ENCODE peak calls at places on chromosomes 13 and 19, in nine cellular contexts. S is colonic mucosa, Y is breast epithelium, T is transverse colon, M is fibroblast of lung, A is mammary epithelial cell, D is GM23338, Z is PC-9, C is tibial nerve. P is an unnamed sample. For H3K36me3 and H3K4me1, the result is how much of the 10 kb centered on the place peaks cover.

GRCh38 chr13:97191615-97192014 is 30.5 kb upstream of the MBNL2 start:
- DNase-seq in T (no peak), D (no peak), C (no peak), M (no peak), A (no peak), Y (no peak), S (no peak), Z (no peak), P (no peak)

GRCh38 chr13:35714096-35714495 is 237.6 kb upstream of the MAB21L1 start:
- DNase-seq in Z (no peak), C (no peak), T (no peak), D (no peak), Y (no peak), M (no peak), A (no peak), S (no peak), P (no peak)

GRCh38 chr13:98141938-98142426 is 912 bp upstream of the FARP1 start:
- DNase-seq in S (peak), A (no peak), M (no peak), Z (no peak), C (no peak), T (peak), Y (no peak), D (peak), P (no peak)

GRCh38 chr19:48487544-48487943 is 18.4 kb downstream of the CYTH2 start:
- DNase-seq in T (no peak), A (no peak), Y (no peak), M (no peak), C (no peak), S (no peak), Z (no peak), D (no peak), P (no peak)

GRCh38 chr19:12994701-12995595 is at the start of gene NFIX:
- DNase-seq in Y (peak), M (peak), A (peak), D (peak), C (peak), S (peak), Z (peak), T (peak), P (peak)

GRCh38 chr13:98853791-98854191 is 101.3 kb upstream of the SLC15A1 start:
- DNase-seq in A (peak), S (no peak), C (no peak), D (no peak), M (peak), T (peak), Y (no peak), Z (no peak), P (no peak)

GRCh38 chr13:97267418-97268059 is 45.4 kb downstream of the MBNL2 start:
- DNase-seq in Z (no peak), D (peak), C (no peak), T (no peak), M (peak), S (no peak), Y (no peak), A (no peak), P (no peak)

GRCh38 chr19:50428768-50429463 is 3.8 kb upstream of the MYBPC2 start:
- DNase-seq in C (no peak), M (no peak), Y (no peak), T (no peak), S (no peak), Z (no peak), A (no peak), D (no peak), P (no peak)

GRCh38 chr13:51397262-51397933 is 55.4 kb downstream of the INTS6 start:
- DNase-seq in Y (no peak), T (peak), D (peak), Z (no peak), C (peak), S (no peak), A (no peak), M (peak), P (no peak)

GRCh38 chr13:97258801-97259200 is 36.7 kb downstream of the MBNL2 start:
- DNase-seq in S (no peak), D (no peak), A (no peak), Y (no peak), Z (no peak), M (peak), T (no peak), C (no peak), P (no peak)

GRCh38 chr13:47420568-47420967 is 523.7 kb upstream of the HTR2A start:
- DNase-seq in M (peak), C (no peak), S (no peak), Z (no peak), Y (no peak), A (no peak), D (no peak), T (no peak), P (no peak)

GRCh38 chr19:38970664-38971532 is 4.6 kb downstream of the FBXO17 start:
- DNase-seq in C (no peak), S (no peak), Z (no peak), Y (no peak), A (no peak), M (no peak), T (no peak), D (no peak), P (no peak)

GRCh38 chr19:5691205-5691929 is 1.3 kb downstream of the RPL36 start:
- DNase-seq in T (peak), Z (peak), A (peak), D (peak), C (peak), S (peak), M (peak), Y (peak), P (no peak)

GRCh38 chr19:10332158-10332964 is 968 bp downstream of the RAVER1 start:
- DNase-seq in C (no peak), T (peak), S (peak), M (no peak), A (no peak), D (no peak), Z (no peak), Y (no peak), P (peak)

GRCh38 chr13:21616205-21616604 is 12.2 kb upstream of the MICU2 start:
- DNase-seq in D (no peak), A (no peak), Y (no peak), T (no peak), C (no peak), Z (no peak), M (no peak), S (no peak), P (no peak)

GRCh38 chr13:98372886-98373285 is 195.8 kb upstream of the RNF113B start:
- DNase-seq in C (no peak), D (peak), S (no peak), T (no peak), M (peak), Z (no peak), Y (no peak), A (no peak), P (no peak)

GRCh38 chr13:72808917-72809500 is 27.1 kb downstream of the PIBF1 start:
- DNase-seq in S (no peak), D (peak), Y (no peak), Z (no peak), T (no peak), A (peak), C (no peak), M (no peak), P (no peak)

GRCh38 chr13:29279859-29280258 is 315.6 kb downstream of the SLC7A1 start:
- DNase-seq in T (no peak), D (no peak), S (no peak), Z (no peak), M (no peak), A (no peak), C (no peak), Y (no peak), P (no peak)

GRCh38 chr19:3636506-3636905 is 9.9 kb upstream of the CACTIN start:
- DNase-seq in D (no peak), S (no peak), A (no peak), Z (no peak), C (no peak), Y (no peak), T (no peak), M (no peak), P (no peak)

GRCh38 chr19:11018179-11018578 is 57.3 kb downstream of the SMARCA4 start:
- DNase-seq in C (no peak), T (peak), Y (no peak), A (peak), M (peak), Z (peak), D (no peak), S (peak), P (peak)

GRCh38 chr19:16801599-16801998 is 27.6 kb upstream of the SIN3B start:
- DNase-seq in C (no peak), Y (no peak), M (peak), Z (no peak), T (no peak), S (no peak), A (peak), D (no peak), P (no peak)

GRCh38 chr19:51708811-51709210 is 15.0 kb downstream of the HAS1 start:
- DNase-seq in D (no peak), Y (no peak), M (no peak), Z (no peak), S (no peak), T (no peak), A (no peak), C (no peak), P (no peak)

GRCh38 chr19:2973229-2973628 is 4.1 kb upstream of the TLE6 start:
- DNase-seq in C (peak), S (no peak), D (no peak), Z (no peak), M (no peak), T (no peak), A (no peak), Y (no peak), P (no peak)

GRCh38 chr19:23263396-23263795 is 13.2 kb upstream of the ZNF724 start:
- DNase-seq in Y (no peak), D (no peak), C (no peak), A (no peak), Z (no peak), M (no peak), S (no peak), T (no peak), P (no peak)

GRCh38 chr19:23261496-23262020 is 11.4 kb upstream of the ZNF724 start:
- DNase-seq in S (no peak), C (no peak), D (no peak), T (no peak), Z (no peak), Y (no peak), A (no peak), M (no peak), P (no peak)

GRCh38 chr19:23262892-23263291 is 12.7 kb upstream of the ZNF724 start:
- DNase-seq in T (no peak), Z (no peak), A (no peak), S (no peak), D (no peak), C (no peak), M (no peak), Y (no peak), P (no peak)

GRCh38 chr19:23260956-23261355 is 10.8 kb upstream of the ZNF724 start:
- DNase-seq in A (no peak), M (no peak), S (no peak), D (no peak), Y (no peak), T (no peak), Z (no peak), C (no peak), P (no peak)

GRCh38 chr19:23259961-23260360 is 9.8 kb upstream of the ZNF724 start:
- DNase-seq in Z (no peak), Y (no peak), A (no peak), T (no peak), C (no peak), D (no peak), S (no peak), M (no peak), P (no peak)
- H3K36me3 ChIP-seq in Z (under half), Y (under half), A (under half), T (under half), C (under half), D (under half), S (under half), M (under half), P (under half)

GRCh38 chr13:75774176-75774575 is 138.0 kb downstream of the LMO7 start:
- DNase-seq in C (no peak), Y (no peak), A (no peak), T (no peak), Z (no peak), M (no peak), S (no peak), D (no peak), P (no peak)
- H3K4me1 ChIP-seq in C (under half), Y (under half), A (under half), T (under half), Z (under half), M (under half), S (under half), D (under half), P (half or more)

GRCh38 chr13:26710166-26710565 is 50.4 kb downstream of the GPR12 start:
- DNase-seq in C (no peak), M (no peak), A (no peak), Y (no peak), S (no peak), Z (no peak), D (peak), T (no peak), P (no peak)

GRCh38 chr13:26708007-26708297 is 52.6 kb downstream of the GPR12 start:
- DNase-seq in C (no peak), Y (no peak), A (no peak), S (no peak), D (no peak), Z (no peak), M (no peak), T (no peak), P (no peak)

GRCh38 chr13:26706381-26706780 is 54.2 kb downstream of the GPR12 start:
- DNase-seq in Y (no peak), M (no peak), C (no peak), A (no peak), Z (no peak), S (no peak), D (peak), T (no peak), P (no peak)

GRCh38 chr13:26709461-26709860 is 51.1 kb downstream of the GPR12 start:
- DNase-seq in A (no peak), M (no peak), C (no peak), S (no peak), T (no peak), D (no peak), Y (no peak), Z (no peak), P (no peak)

GRCh38 chr13:26707122-26708006 is 53.2 kb downstream of the GPR12 start:
- DNase-seq in T (no peak), Y (no peak), M (peak), C (peak), S (no peak), Z (no peak), D (peak), A (peak), P (peak)
- TF ChIP-seq CTCF in T (peak), Y (peak), M (peak), C (peak), S (peak), Z (peak), D (peak), A (peak), P (peak)

DNA sequence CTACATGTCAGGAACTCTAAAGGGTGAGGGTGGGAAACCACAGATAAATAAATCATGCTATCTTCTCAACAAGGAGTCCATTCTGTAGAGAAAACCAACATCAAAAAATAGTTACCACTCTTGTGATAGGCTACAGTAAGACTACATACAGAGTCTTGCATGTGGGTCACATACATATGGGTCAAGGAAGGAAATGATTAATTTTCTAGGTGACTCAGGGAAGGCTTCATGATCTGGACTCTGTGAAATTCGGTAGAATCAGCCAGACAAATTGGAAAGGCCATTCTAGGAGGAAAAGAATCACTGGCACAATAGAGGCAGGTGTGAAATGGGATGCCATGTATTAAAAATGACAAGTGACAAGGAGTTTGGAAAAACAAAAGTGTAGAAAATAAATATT is 638.9 kb downstream of the LIG4 start:
- DNase-seq in A (no peak), Y (no peak), T (no peak), Z (no peak), C (no peak), D (no peak), M (no peak), S (no peak), P (no peak)
- H3K36me3 ChIP-seq in A (under half), Y (under half), T (under half), Z (under half), C (under half), D (under half), M (under half), S (under half), P (under half)

GRCh38 chr13:40408602-40409001 is 257.8 kb downstream of the FOXO1 start:
- DNase-seq in Z (no peak), C (no peak), D (no peak), A (no peak), Y (no peak), T (no peak), S (no peak), M (peak), P (no peak)
- H3K4me1 ChIP-seq in Z (under half), C (under half), D (under half), A (under half), Y (under half), T (under half), S (under half), M (under half), P (under half)

DNA sequence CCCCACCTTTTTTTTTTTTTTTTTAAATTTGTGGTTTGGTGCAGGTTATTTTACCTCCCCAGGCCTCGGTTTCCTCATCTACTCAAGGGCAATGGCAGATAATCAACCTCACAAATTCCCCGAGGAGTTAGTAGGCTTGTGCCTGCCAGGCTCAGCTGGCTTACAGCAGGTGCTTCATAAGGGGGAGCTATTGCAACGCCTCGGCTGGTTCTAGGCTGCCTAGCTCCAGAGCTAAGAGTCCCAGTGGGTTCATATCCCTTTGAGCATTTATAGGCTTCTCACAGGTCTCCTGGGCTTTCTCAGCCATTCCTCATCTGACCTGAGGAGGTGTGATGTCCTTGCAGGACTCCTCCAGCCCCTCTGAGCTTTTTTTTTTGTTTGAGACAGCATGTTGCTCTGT is 10.6 kb downstream of the BCKDHA start:
- DNase-seq in M (no peak), C (no peak), T (no peak), Y (no peak), A (no peak), S (no peak), D (peak), Z (no peak), P (no peak)
- TF ChIP-seq CTCF in M (no peak), C (no peak), T (no peak), Y (no peak), A (no peak), S (no peak), D (peak), Z (no peak), P (no peak)

DNA sequence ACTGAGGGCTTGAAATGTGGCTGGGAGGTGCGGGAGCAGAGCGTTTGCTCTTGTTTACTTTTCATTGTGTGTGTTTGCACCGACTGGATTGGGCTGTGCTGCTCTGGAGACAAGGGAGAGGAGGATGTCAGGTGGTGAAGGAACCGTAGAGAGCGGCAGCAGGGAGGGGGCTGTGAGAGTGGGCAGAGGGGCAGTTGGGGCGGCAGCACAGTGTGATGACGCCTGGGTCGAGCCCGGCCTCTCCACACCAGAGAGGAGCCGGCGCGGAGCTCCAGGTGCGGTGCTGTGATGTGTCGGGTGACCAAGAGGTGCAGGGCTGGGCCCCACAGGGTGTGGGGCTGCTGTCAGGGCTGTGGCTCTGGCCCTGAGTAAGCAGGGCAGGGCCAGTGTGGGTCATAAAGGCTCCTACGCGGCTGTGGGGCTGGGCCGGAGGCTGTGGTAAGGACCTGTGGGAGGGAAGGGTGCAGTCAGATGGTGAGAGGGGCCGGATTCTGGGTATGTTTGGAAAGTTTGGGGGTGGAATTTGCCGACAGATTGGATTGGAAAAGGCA is 10.5 kb downstream of the NAXD start:
- DNase-seq in T (peak), S (peak), C (no peak), A (no peak), Y (no peak), M (no peak), Z (no peak), D (no peak), P (no peak)
- H3K36me3 ChIP-seq in T (under half), S (under half), C (under half), A (under half), Y (under half), M (under half), Z (under half), D (under half), P (under half)

DNA sequence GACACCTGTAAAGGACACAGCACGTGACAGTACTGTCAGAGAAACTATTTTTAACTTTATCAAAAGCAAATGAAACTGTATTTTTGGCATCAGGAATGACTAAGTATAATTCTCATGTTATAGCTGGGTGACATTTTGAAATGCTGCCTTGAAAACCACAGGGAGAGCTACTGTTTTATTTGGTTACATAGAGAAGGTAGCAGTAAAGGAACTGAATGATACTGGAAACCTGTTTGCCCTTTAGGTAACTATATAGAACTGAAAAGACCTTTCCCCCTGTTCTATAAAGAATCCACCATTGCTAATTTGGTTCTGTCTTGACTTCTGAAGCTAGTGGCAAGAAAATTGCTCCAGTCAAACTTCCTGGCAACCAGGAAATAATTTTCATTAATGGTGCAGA is 39.1 kb downstream of the MIPEP start:
- DNase-seq in S (no peak), M (no peak), A (no peak), C (no peak), T (no peak), D (no peak), Y (no peak), Z (no peak), P (no peak)
- H3K4me1 ChIP-seq in S (under half), M (under half), A (under half), C (under half), T (under half), D (under half), Y (under half), Z (under half), P (under half)

GRCh38 chr13:26221721-26222522 is at the start of gene RNF6:
- DNase-seq in S (peak), C (peak), M (peak), Y (peak), D (peak), T (peak), A (peak), Z (peak), P (peak)
- TF ChIP-seq CTCF in S (no peak), C (no peak), M (no peak), Y (no peak), D (no peak), T (no peak), A (no peak), Z (no peak), P (no peak)

P was measured in Caco-2.